ENCODE peak calls at places on chromosomes 5 and 9, in nine cellular contexts. P is lung, N is endothelial cell of umbilical vein, C is aorta, X is body of pancreas, J is neuronal stem cell, H is Peyer's patch, B is tibial artery, R is heart right ventricle. V is an unnamed sample. For H3K4me1, the result is how much of the 10 kb centered on the place peaks cover.

GRCh38 chr5:25995209-25995608 is 1043.2 kb downstream of the CDH9 start:
- DNase-seq in R (no peak), J (no peak), B (no peak), H (no peak), X (no peak), P (no peak), C (no peak), N (no peak), V (no peak)

GRCh38 chr5:2848634-2849033 is 97.2 kb upstream of the IRX2 start:
- DNase-seq in P (no peak), B (no peak), X (no peak), J (no peak), N (no peak), R (no peak), H (no peak), C (no peak), V (no peak)

GRCh38 chr5:55993013-55993412 is 1.8 kb downstream of the IL6ST start:
- DNase-seq in X (no peak), H (no peak), R (no peak), P (no peak), B (peak), J (no peak), N (peak), C (no peak), V (no peak)

GRCh38 chr9:2024888-2025781 is 10.0 kb downstream of the SMARCA2 start:
- DNase-seq in R (no peak), X (no peak), H (no peak), P (no peak), C (no peak), J (no peak), B (no peak), N (no peak), V (no peak)

GRCh38 chr9:137984005-137984404 is 106.4 kb downstream of the CACNA1B start:
- DNase-seq in H (peak), X (no peak), C (peak), N (no peak), B (no peak), J (no peak), P (no peak), R (no peak), V (no peak)

GRCh38 chr9:13651969-13652663 is 372.6 kb upstream of the MPDZ start:
- DNase-seq in J (no peak), B (peak), P (no peak), N (no peak), X (no peak), H (no peak), C (no peak), R (peak), V (no peak)

GRCh38 chr5:68711311-68712200 is 382.3 kb upstream of the SLC30A5 start:
- DNase-seq in H (no peak), B (no peak), P (no peak), N (no peak), C (no peak), R (no peak), X (no peak), J (no peak), V (no peak)

GRCh38 chr5:16090270-16090669 is 89.3 kb downstream of the MARCHF11 start:
- DNase-seq in H (no peak), J (no peak), R (no peak), X (no peak), C (no peak), N (no peak), P (no peak), B (no peak), V (no peak)

GRCh38 chr5:14252793-14253192 is 109.7 kb downstream of the TRIO start:
- DNase-seq in X (no peak), J (no peak), B (no peak), R (no peak), C (no peak), H (no peak), P (no peak), N (no peak), V (no peak)
- H3K4me1 ChIP-seq in X (under half), J (under half), B (under half), R (under half), C (under half), H (under half), P (under half), N (under half), V (under half)

GRCh38 chr9:5511476-5511875 is 1.1 kb downstream of the PDCD1LG2 start:
- DNase-seq in X (no peak), C (no peak), B (no peak), N (no peak), R (no peak), P (no peak), J (no peak), H (no peak), V (no peak)
- H3K4me1 ChIP-seq in X (under half), C (under half), B (under half), N (under half), R (under half), P (under half), J (under half), H (under half), V (under half)

DNA sequence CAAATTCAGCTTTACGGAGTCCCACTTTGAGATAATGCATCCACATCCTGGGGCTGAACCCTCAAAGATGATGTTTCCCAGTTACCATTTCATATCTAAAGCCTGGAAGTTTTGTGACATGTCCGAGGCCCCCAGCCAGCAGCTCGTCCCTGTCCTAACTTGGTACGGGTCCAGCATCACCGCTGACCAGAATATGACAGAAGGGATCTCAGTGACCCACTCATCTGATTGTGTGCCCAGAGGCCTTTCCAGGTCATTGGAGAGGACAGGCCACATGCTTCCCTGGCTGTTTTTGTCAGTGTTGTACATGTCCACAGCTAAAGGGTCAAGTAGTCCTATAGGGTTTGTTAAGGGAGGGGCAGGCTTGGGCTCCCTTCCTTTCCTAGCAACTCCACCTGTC is 33.3 kb downstream of the SECISBP2 start:
- DNase-seq in P (no peak), N (no peak), B (no peak), R (no peak), H (no peak), J (no peak), C (no peak), X (no peak), V (no peak)
- H3K4me1 ChIP-seq in P (under half), N (under half), B (under half), R (under half), H (under half), J (under half), C (under half), X (under half), V (under half)

DNA sequence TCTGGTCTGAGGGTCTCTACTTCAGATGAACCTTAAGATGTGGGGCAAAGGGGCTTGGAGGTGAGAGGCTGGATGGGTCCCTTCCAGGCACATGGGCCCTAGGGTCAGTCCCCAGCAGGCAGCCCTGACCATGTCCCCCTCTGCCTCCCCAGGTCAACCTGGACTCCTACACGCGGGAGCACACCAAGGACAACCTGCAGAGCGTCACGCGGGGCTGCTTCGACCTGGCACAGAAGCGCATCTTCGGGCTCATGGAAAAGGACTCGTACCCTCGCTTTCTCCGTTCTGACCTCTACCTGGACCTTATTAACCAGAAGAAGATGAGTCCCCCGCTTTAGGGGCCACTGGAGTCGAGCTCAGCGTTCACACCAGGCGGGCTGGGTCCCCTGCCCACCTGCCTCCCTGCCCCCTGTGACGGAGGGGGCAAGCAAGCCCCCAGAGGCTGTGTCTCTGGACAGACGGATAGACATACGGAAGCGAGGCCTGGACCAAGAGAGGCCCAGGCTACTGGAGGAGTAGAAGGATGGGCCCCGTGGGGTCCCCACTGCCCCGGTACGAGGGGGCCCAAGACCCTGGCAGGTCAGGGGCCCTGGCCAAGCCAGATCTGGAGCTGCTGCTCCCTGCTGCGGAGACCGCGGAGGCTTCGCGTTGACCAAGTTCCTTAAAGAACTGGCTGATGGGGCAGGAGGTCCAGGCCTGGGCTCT is 133.2 kb downstream of the RGS3 start:
- DNase-seq in P (no peak), X (no peak), C (no peak), N (no peak), H (no peak), J (no peak), R (no peak), B (no peak), V (no peak)
- H3K4me1 ChIP-seq in P (under half), X (half or more), C (under half), N (half or more), H (under half), J (under half), R (half or more), B (half or more), V (under half)

DNA sequence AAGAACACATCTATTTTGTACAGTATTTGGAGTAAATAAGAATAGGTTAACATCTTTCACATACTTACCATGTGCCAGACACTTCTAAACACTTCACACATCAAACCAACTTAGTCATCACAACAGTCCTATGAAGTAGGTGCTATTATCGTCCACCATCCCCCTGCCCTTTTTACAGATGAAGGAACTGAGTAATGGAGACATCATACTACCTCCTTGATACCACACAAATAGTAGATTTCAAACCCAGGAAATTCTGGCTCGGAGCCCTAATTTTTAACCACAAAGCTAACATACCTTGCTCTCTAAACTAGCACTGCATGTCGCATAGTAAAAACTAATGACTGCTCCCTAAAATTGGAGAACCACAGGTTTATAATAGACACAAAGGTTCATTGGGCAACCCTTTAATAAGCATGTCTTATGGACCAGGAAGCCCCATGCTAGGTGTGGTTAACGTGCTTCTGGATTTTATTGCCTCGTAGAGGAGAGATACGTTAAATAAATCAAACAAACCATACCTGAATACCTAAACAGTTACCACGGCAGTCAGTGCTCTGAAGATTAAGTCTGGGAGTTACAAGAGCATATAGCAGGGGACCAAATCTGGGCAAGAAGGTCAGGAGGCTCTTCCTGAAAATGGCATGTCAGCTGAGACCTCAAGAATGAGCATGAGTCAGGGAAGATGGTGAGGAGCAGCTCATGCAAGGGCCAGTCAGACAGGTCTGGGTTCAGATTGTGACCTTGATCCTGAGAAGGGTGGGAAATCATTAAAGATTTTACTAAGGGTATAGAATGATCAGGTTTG is 4.4 kb upstream of the ZNF366 start:
- DNase-seq in P (no peak), B (no peak), X (no peak), H (no peak), R (no peak), N (peak), J (no peak), C (no peak), V (no peak)
- H3K4me1 ChIP-seq in P (under half), B (under half), X (under half), H (under half), R (under half), N (under half), J (under half), C (under half), V (under half)

GRCh38 chr5:67203701-67204074 is 7.1 kb upstream of the CD180 start:
- DNase-seq in J (no peak), C (no peak), H (no peak), N (no peak), B (no peak), R (no peak), X (no peak), P (no peak), V (no peak)
- H3K4me1 ChIP-seq in J (under half), C (under half), H (under half), N (under half), B (under half), R (under half), X (under half), P (under half), V (under half)

DNA sequence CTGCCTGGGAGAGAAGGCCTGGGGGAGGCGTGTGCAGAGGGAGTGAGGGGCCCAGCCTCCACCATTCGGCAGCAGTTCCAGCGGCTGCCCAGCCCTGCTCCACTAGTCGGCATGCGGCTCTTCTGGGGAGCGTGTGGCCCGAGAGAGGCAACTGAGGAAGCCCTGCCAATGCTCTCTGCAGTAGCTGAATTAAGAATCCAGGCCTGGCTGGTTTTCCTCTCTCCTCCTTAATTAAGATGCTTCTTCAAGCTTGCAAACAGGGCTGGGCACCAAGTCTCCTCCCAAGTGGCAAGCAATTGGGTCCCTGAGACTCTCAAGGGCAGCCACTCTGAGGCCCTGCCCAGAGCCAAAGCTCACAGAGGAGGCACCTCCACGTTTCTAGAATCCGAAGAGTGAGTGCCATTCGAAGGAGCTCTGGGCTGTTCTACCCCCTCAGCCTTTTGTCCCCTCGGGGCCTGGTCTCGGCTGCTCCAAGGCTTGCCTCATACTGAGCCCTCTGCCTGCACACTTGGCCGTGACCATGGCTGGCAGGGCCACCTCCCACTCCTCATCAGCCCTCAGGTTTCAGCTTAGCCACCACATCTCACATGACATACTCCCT is 75.4 kb upstream of the LRRTM2 start:
- DNase-seq in N (no peak), H (peak), R (no peak), C (no peak), X (peak), P (peak), J (no peak), B (peak), V (no peak)
- H3K4me1 ChIP-seq in N (under half), H (under half), R (under half), C (under half), X (half or more), P (under half), J (half or more), B (half or more), V (under half)

GRCh38 chr5:417301-417700 is 25.7 kb upstream of the EXOC3 start:
- DNase-seq in N (no peak), J (no peak), X (no peak), C (peak), H (peak), P (no peak), B (no peak), R (no peak), V (no peak)

GRCh38 chr5:416636-416960 is 26.4 kb upstream of the EXOC3 start:
- DNase-seq in N (no peak), H (no peak), J (no peak), B (peak), C (no peak), R (no peak), P (no peak), X (no peak), V (no peak)

GRCh38 chr5:418681-419121 is 24.3 kb upstream of the EXOC3 start:
- DNase-seq in R (no peak), B (peak), X (no peak), C (peak), N (no peak), H (no peak), P (no peak), J (no peak), V (no peak)

GRCh38 chr5:415928-416635 is 26.9 kb upstream of the EXOC3 start:
- DNase-seq in X (no peak), R (no peak), C (peak), J (no peak), H (peak), B (peak), P (no peak), N (no peak), V (no peak)

DNA sequence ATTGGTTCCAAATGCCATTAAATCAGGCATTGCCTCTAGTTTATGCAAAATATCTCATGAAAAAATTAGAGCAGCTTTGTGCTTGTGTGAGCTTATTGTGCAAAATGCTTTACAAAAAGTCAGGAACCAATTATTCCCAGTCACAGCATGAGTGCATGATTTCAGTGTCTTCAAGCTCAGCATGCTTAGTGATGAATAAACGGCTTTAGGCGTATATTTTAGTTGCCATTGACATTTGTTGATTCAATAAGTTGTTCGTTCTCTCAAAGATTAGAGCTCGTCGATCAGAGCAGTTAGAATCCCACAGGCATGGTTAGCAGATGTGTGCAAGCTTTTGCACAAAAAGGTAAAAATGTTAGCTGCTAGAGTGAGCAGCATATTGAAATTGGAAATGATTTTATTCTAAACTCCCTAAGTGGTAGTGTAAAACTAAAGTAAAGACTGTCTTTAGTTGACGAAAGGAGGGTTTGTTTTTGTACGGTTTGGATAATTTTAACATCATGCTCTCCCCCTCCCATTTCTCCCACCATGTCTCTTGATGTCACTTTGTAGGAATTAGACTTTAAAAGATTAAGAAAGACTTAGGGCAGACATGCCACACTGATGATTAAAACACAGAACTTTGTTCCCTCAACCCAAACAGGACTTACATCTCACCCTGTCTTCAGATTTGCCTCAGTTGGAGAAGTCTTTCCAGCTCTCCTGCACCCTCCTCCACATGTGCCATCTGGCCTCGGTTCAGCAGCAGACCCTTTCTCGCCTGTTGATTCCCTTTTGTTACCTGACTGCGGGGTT is 25.0 kb upstream of the EXOC3 start:
- DNase-seq in N (no peak), H (no peak), X (no peak), R (no peak), P (no peak), C (no peak), B (no peak), J (no peak), V (no peak)
- H3K4me1 ChIP-seq in N (under half), H (under half), X (under half), R (under half), P (under half), C (under half), B (under half), J (under half), V (under half)